ENCODE peak calls at places on chromosomes 6 and 20, in ten cellular contexts. W, L, B, J, C, G, M, H, K and U are unnamed samples.

GRCh38 chr6:30411515-30412207 is 66.7 kb downstream of the RPP21 start:
- DNase-seq in W (peak), L (no peak), B (peak), J (peak), C (peak), G (peak), M (peak), H (peak), K (peak), U (peak)

GRCh38 chr6:132964868-132965382 is 150.6 kb downstream of the RPS12 start:
- DNase-seq in W (no peak), L (no peak), B (no peak), J (no peak), C (no peak), G (no peak), M (no peak), H (no peak), K (no peak), U (no peak)

GRCh38 chr20:44635877-44636276 is 15.6 kb downstream of the ADA start:
- DNase-seq in W (no peak), L (no peak), B (no peak), J (no peak), C (no peak), G (no peak), M (no peak), H (no peak), K (no peak), U (no peak)

GRCh38 chr20:10171864-10172751 is 46.5 kb upstream of the SNAP25 start:
- DNase-seq in W (peak), L (peak), B (peak), J (peak), C (peak), G (peak), M (peak), H (peak), K (no peak), U (peak)

GRCh38 chr6:7805828-7806227 is 79.9 kb downstream of the BMP6 start:
- DNase-seq in W (no peak), L (no peak), B (no peak), J (no peak), C (no peak), G (no peak), M (no peak), H (no peak), K (no peak), U (no peak)

GRCh38 chr20:21820045-21820444 is 114.6 kb downstream of the PAX1 start:
- DNase-seq in W (no peak), L (no peak), B (no peak), J (no peak), C (no peak), G (no peak), M (peak), H (no peak), K (no peak), U (no peak)

GRCh38 chr6:40936810-40937209 is 102.2 kb downstream of the UNC5CL start:
- DNase-seq in W (peak), L (no peak), B (peak), J (peak), C (no peak), G (no peak), M (no peak), H (no peak), K (no peak), U (no peak)

GRCh38 chr6:24854077-24854670 is 55.5 kb upstream of the ARMH2 start:
- DNase-seq in W (peak), L (no peak), B (no peak), J (no peak), C (no peak), G (no peak), M (no peak), H (no peak), K (no peak), U (no peak)

GRCh38 chr6:55943329-55943728 is 67.9 kb upstream of the BMP5 start:
- DNase-seq in W (no peak), L (no peak), B (peak), J (peak), C (no peak), G (no peak), M (no peak), H (no peak), K (no peak), U (no peak)

GRCh38 chr6:30720738-30721197 is 616 bp downstream of the TUBB start:
- DNase-seq in W (peak), L (peak), B (peak), J (peak), C (peak), G (no peak), M (peak), H (peak), K (peak), U (peak)

GRCh38 chr6:56246544-56246940 is 838 bp downstream of the COL21A1 start:
- DNase-seq in W (peak), L (peak), B (no peak), J (no peak), C (no peak), G (no peak), M (peak), H (no peak), K (no peak), U (no peak)

GRCh38 chr6:65450451-65450850 is 256.6 kb downstream of the EYS start:
- DNase-seq in W (no peak), L (no peak), B (no peak), J (no peak), C (no peak), G (no peak), M (no peak), H (no peak), K (no peak), U (no peak)

GRCh38 chr6:125888989-125889656 is 67.4 kb upstream of the HINT3 start:
- DNase-seq in W (peak), L (no peak), B (peak), J (peak), C (no peak), G (no peak), M (no peak), H (peak), K (no peak), U (no peak)

GRCh38 chr6:14132244-14133220 is 15.0 kb downstream of the CD83 start:
- DNase-seq in W (no peak), L (no peak), B (no peak), J (no peak), C (no peak), G (no peak), M (no peak), H (no peak), K (no peak), U (no peak)

GRCh38 chr6:26561533-26562466 is 23.6 kb downstream of the HMGN4 start:
- DNase-seq in W (no peak), L (no peak), B (no peak), J (no peak), C (no peak), G (no peak), M (no peak), H (no peak), K (no peak), U (no peak)

GRCh38 chr20:58640446-58640845 is 10.6 kb upstream of the STX16 start:
- DNase-seq in W (peak), L (peak), B (peak), J (peak), C (no peak), G (no peak), M (no peak), H (no peak), K (no peak), U (no peak)

GRCh38 chr20:48465271-48465670 is 362.5 kb downstream of the PREX1 start:
- DNase-seq in W (no peak), L (no peak), B (no peak), J (no peak), C (no peak), G (no peak), M (no peak), H (no peak), K (no peak), U (peak)